ENCODE peak calls at places on chromosomes 6 and 20, in nine cellular contexts. L is small intestine, B is OCI-LY7, R is GM23248, T is PC-3, D is A549, M is prostate gland, X is body of pancreas, W is neural progenitor cell. Q is an unnamed sample.

GRCh38 chr6:27078734-27079357 is 168.7 kb upstream of the PRSS16 start:
- DNase-seq in B (peak; percentile 67), T (peak; percentile 73), D (peak; percentile 57), W (peak; percentile 75), X (peak; percentile 65), R (peak; percentile 80), M (peak; percentile 45), L (peak; percentile 70), Q (no peak)

GRCh38 chr6:138278326-138278725 is 60.0 kb upstream of the PBOV1 start:
- DNase-seq in B (no peak), L (peak; percentile 17), X (peak; percentile 37), R (peak; percentile 62), M (peak; percentile 35), W (peak; percentile 68), T (peak; percentile 16), D (peak; percentile 28), Q (no peak)

GRCh38 chr20:4190792-4191519 is 175.6 kb upstream of the RNF24 start:
- DNase-seq in D (peak; percentile 54), X (no peak), T (peak; percentile 77), W (no peak), M (no peak), B (no peak), R (no peak), L (no peak), Q (no peak)

GRCh38 chr6:69343856-69344255 is 453.0 kb downstream of the LMBRD1 start:
- DNase-seq in L (no peak), T (no peak), R (no peak), D (no peak), X (no peak), B (no peak), M (no peak), W (no peak), Q (no peak)

GRCh38 chr20:6635034-6635736 is 132.3 kb upstream of the BMP2 start:
- DNase-seq in B (no peak), M (no peak), R (no peak), W (no peak), D (no peak), X (no peak), T (no peak), L (no peak), Q (no peak)

GRCh38 chr6:152118224-152118623 is 310.7 kb downstream of the ESR1 start:
- DNase-seq in R (no peak), B (no peak), D (no peak), X (no peak), W (no peak), M (no peak), T (no peak), L (no peak), Q (no peak)

GRCh38 chr20:35387334-35387733 is 24.4 kb downstream of the UQCC1 start:
- DNase-seq in B (no peak), L (no peak), W (no peak), T (peak; percentile 72), R (peak; percentile 54), D (no peak), M (no peak), X (no peak), Q (no peak)

GRCh38 chr6:30097902-30098606 is 14.8 kb downstream of the TRIM31 start:
- DNase-seq in W (no peak), D (no peak), B (no peak), X (no peak), R (no peak), L (peak; percentile 85), M (no peak), T (no peak), Q (no peak)

GRCh38 chr6:144104898-144105487 is 9.6 kb upstream of the SF3B5 start:
- DNase-seq in T (peak; percentile 81), X (peak; percentile 64), W (peak; percentile 64), B (peak; percentile 70), R (peak; percentile 80), L (peak; percentile 66), M (peak; percentile 58), D (peak; percentile 67), Q (no peak)

GRCh38 chr6:109373762-109374161 is 8.5 kb downstream of the CD164 start:
- DNase-seq in W (no peak), L (no peak), R (peak; percentile 40), T (no peak), M (no peak), B (no peak), X (no peak), D (no peak), Q (no peak)

GRCh38 chr6:5878792-5879191 is 127.9 kb downstream of the NRN1 start:
- DNase-seq in D (no peak), L (peak; percentile 8), M (no peak), X (no peak), B (no peak), R (no peak), T (no peak), W (no peak), Q (no peak)

GRCh38 chr6:164410017-164410416 is 899.4 kb downstream of the C6orf118 start:
- DNase-seq in W (no peak), M (no peak), L (no peak), X (no peak), R (no peak), D (no peak), T (no peak), B (no peak), Q (no peak)

GRCh38 chr6:168035098-168035660 is 37.7 kb downstream of the KIF25 start:
- DNase-seq in X (peak; percentile 64), M (peak; percentile 24), L (peak; percentile 36), R (peak; percentile 67), W (peak; percentile 91), T (peak; percentile 48), B (no peak), D (peak; percentile 69), Q (no peak)

GRCh38 chr6:14396826-14397517 is 279.4 kb downstream of the CD83 start:
- DNase-seq in R (peak; percentile 66), M (no peak), W (peak; percentile 77), T (peak; percentile 52), X (peak; percentile 21), D (no peak), L (no peak), B (no peak), Q (no peak)

GRCh38 chr6:39086294-39086693 is 28.7 kb downstream of the SAYSD1 start:
- DNase-seq in T (no peak), X (no peak), B (no peak), D (no peak), R (no peak), W (no peak), L (no peak), M (no peak), Q (no peak)

GRCh38 chr6:13427838-13428527 is 59.4 kb downstream of the GFOD1 start:
- DNase-seq in B (peak; percentile 72), T (no peak), W (no peak), D (no peak), X (peak; percentile 35), L (peak; percentile 56), R (no peak), M (no peak), Q (no peak)

GRCh38 chr20:36454664-36455427 is 86.5 kb upstream of the MYL9 start:
- DNase-seq in D (no peak), W (peak; percentile 72), X (peak; percentile 52), B (no peak), M (no peak), L (no peak), R (peak; percentile 17), T (peak; percentile 17), Q (no peak)

DNA sequence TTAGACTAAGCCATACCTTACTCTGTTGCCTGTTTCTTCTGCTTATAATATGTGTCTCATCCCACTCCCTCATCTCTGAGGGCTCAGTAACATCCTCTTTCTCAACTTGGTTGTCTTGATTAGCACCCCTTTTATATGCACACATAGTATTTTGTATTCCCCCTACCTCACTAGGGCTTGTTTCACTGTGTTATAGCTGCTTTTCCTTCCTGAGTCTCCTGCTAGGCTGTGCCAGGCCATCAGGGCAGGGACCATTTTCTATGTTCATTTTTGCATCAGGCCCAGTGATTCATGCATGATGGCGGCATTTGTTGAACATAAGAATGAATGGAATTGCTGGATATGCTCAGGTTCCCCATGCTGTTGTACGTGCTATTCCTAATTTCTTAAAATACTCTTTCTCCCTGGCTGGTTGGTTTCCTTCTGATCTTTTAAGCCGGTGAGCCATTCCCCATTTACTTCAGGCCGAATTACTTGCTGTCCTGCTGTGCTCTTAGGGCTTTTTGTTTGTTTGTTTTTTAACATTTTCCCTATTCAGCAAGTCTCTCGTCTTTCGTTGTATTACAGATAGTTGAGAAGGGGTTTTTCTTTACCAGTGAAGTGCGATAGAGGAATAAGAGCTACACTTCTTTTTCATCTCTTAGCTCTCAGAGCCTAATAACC is 183.2 kb downstream of the CARMIL1 start:
- DNase-seq in D (no peak), W (peak; percentile 79), R (no peak), L (no peak), T (no peak), M (no peak), B (no peak), X (no peak), Q (no peak)
- H3K9me3 ChIP-seq in D (no peaks in the 10 kb centered on the region), W (no peaks in the 10 kb centered on the region), R (no peaks in the 10 kb centered on the region), L (no peaks in the 10 kb centered on the region), T (no peaks in the 10 kb centered on the region), M (no peaks in the 10 kb centered on the region), B (no peaks in the 10 kb centered on the region), X (no peaks in the 10 kb centered on the region), Q (no peaks in the 10 kb centered on the region)

GRCh38 chr6:137182654-137183073 is 9.2 kb upstream of the IL22RA2 start:
- DNase-seq in M (no peak), X (no peak), T (no peak), L (no peak), W (no peak), D (no peak), R (no peak), B (no peak), Q (no peak)
- H3K9me3 ChIP-seq in M (no peaks in the 10 kb centered on the region), X (no peaks in the 10 kb centered on the region), T (peaks cover 21% of the 10 kb centered on the region), L (peaks cover 1% of the 10 kb centered on the region), W (peaks cover 43% of the 10 kb centered on the region), D (peaks cover 11% of the 10 kb centered on the region), R (no peaks in the 10 kb centered on the region), B (peaks cover 41% of the 10 kb centered on the region), Q (no peaks in the 10 kb centered on the region)

GRCh38 chr6:21074484-21074883 is 519.1 kb upstream of the SOX4 start:
- DNase-seq in L (no peak), M (no peak), W (no peak), X (no peak), B (no peak), R (no peak), D (no peak), T (no peak), Q (no peak)
- H3K9me3 ChIP-seq in L (peaks cover 1% of the 10 kb centered on the region), M (no peaks in the 10 kb centered on the region), W (no peaks in the 10 kb centered on the region), X (no peaks in the 10 kb centered on the region), B (no peaks in the 10 kb centered on the region), R (no peaks in the 10 kb centered on the region), D (peaks cover 6% of the 10 kb centered on the region), T (no peaks in the 10 kb centered on the region), Q (no peaks in the 10 kb centered on the region)

GRCh38 chr20:60695223-60695622 is 556.8 kb upstream of the CDH4 start:
- DNase-seq in B (no peak), L (no peak), T (peak; percentile 3), M (no peak), D (peak; percentile 5), W (no peak), R (peak; percentile 94), X (peak; percentile 5), Q (no peak)

GRCh38 chr20:60694763-60695162 is 557.3 kb upstream of the CDH4 start:
- DNase-seq in L (no peak), D (no peak), M (no peak), R (peak; percentile 68), B (no peak), W (no peak), X (no peak), T (no peak), Q (no peak)

GRCh38 chr20:60700728-60701127 is 551.3 kb upstream of the CDH4 start:
- DNase-seq in X (no peak), W (no peak), T (no peak), M (no peak), D (no peak), B (no peak), L (no peak), R (peak; percentile 54), Q (no peak)

GRCh38 chr20:60693513-60694133 is 558.4 kb upstream of the CDH4 start:
- DNase-seq in M (no peak), X (no peak), L (no peak), R (no peak), B (no peak), W (no peak), T (no peak), D (no peak), Q (no peak)

GRCh38 chr20:60697252-60697651 is 554.8 kb upstream of the CDH4 start:
- DNase-seq in R (no peak), B (no peak), L (no peak), D (no peak), T (no peak), X (no peak), M (no peak), W (no peak), Q (no peak)
- H3K9me3 ChIP-seq in R (no peaks in the 10 kb centered on the region), B (no peaks in the 10 kb centered on the region), L (no peaks in the 10 kb centered on the region), D (no peaks in the 10 kb centered on the region), T (peaks cover 5% of the 10 kb centered on the region), X (no peaks in the 10 kb centered on the region), M (no peaks in the 10 kb centered on the region), W (no peaks in the 10 kb centered on the region), Q (no peaks in the 10 kb centered on the region)